ENCODE peak calls at places on chromosomes 7 and 10, in eight cellular contexts. One of them, this sample, is unnamed.

GRCh38 chr10:118668228-118668952 is 72.9 kb upstream of the PRLHR start:
- DNase-seq in tibial nerve: no peak
- DNase-seq in cardiac muscle cell: no peak
- DNase-seq in astrocyte of the spinal cord: no peak
- DNase-seq in fibroblast of mammary gland: no peak
- DNase-seq in GM23248: no peak
- DNase-seq in brain microvascular endothelial cell: no peak
- DNase-seq in body of pancreas: no peak
- DNase-seq in this sample: no peak

GRCh38 chr10:33552290-33552689 is 217.8 kb upstream of the NRP1 start:
- DNase-seq in tibial nerve: no peak
- DNase-seq in cardiac muscle cell: no peak
- DNase-seq in astrocyte of the spinal cord: no peak
- DNase-seq in fibroblast of mammary gland: no peak
- DNase-seq in GM23248: no peak
- DNase-seq in brain microvascular endothelial cell: no peak
- DNase-seq in body of pancreas: no peak
- DNase-seq in this sample: no peak

GRCh38 chr7:139078911-139079310 is 30.6 kb downstream of the ZC3HAV1 start:
- DNase-seq in tibial nerve: no peak
- DNase-seq in cardiac muscle cell: no peak
- DNase-seq in astrocyte of the spinal cord: no peak
- DNase-seq in fibroblast of mammary gland: no peak
- DNase-seq in GM23248: no peak
- DNase-seq in brain microvascular endothelial cell: no peak
- DNase-seq in body of pancreas: no peak
- DNase-seq in this sample: no peak

GRCh38 chr7:17078298-17078697 is 196.5 kb upstream of the AGR3 start:
- DNase-seq in tibial nerve: no peak
- DNase-seq in cardiac muscle cell: no peak
- DNase-seq in astrocyte of the spinal cord: no peak
- DNase-seq in fibroblast of mammary gland: no peak
- DNase-seq in GM23248: no peak
- DNase-seq in brain microvascular endothelial cell: no peak
- DNase-seq in body of pancreas: no peak
- DNase-seq in this sample: no peak

GRCh38 chr10:34771106-34771505 is 44.0 kb downstream of the PARD3 start:
- DNase-seq in tibial nerve: no peak
- DNase-seq in cardiac muscle cell: no peak
- DNase-seq in astrocyte of the spinal cord: no peak
- DNase-seq in fibroblast of mammary gland: no peak
- DNase-seq in GM23248: no peak
- DNase-seq in brain microvascular endothelial cell: no peak
- DNase-seq in body of pancreas: no peak
- DNase-seq in this sample: no peak

GRCh38 chr10:71920540-71921318 is 43.5 kb upstream of the CHST3 start:
- DNase-seq in tibial nerve: no peak
- DNase-seq in cardiac muscle cell: no peak
- DNase-seq in astrocyte of the spinal cord: no peak
- DNase-seq in fibroblast of mammary gland: peak; percentile 37
- DNase-seq in GM23248: peak; percentile 68
- DNase-seq in brain microvascular endothelial cell: peak; percentile 33
- DNase-seq in body of pancreas: no peak
- DNase-seq in this sample: no peak

GRCh38 chr7:98217623-98218582 is 6.7 kb downstream of the BHLHA15 start:
- DNase-seq in tibial nerve: peak; percentile 37
- DNase-seq in cardiac muscle cell: no peak
- DNase-seq in astrocyte of the spinal cord: no peak
- DNase-seq in fibroblast of mammary gland: no peak
- DNase-seq in GM23248: no peak
- DNase-seq in brain microvascular endothelial cell: no peak
- DNase-seq in body of pancreas: peak; percentile 71
- DNase-seq in this sample: no peak

GRCh38 chr10:103852856-103853255 is 2.5 kb downstream of the SH3PXD2A start:
- DNase-seq in tibial nerve: no peak
- DNase-seq in cardiac muscle cell: no peak
- DNase-seq in astrocyte of the spinal cord: no peak
- DNase-seq in fibroblast of mammary gland: peak; percentile 81
- DNase-seq in GM23248: peak; percentile 70
- DNase-seq in brain microvascular endothelial cell: no peak
- DNase-seq in body of pancreas: no peak
- DNase-seq in this sample: no peak

GRCh38 chr10:36248314-36248981 is 606.4 kb upstream of the FZD8 start:
- DNase-seq in tibial nerve: no peak
- DNase-seq in cardiac muscle cell: no peak
- DNase-seq in astrocyte of the spinal cord: no peak
- DNase-seq in fibroblast of mammary gland: peak; percentile 48
- DNase-seq in GM23248: peak; percentile 35
- DNase-seq in brain microvascular endothelial cell: no peak
- DNase-seq in body of pancreas: no peak
- DNase-seq in this sample: no peak

GRCh38 chr7:155214328-155214986 is 83.2 kb upstream of the INSIG1 start:
- DNase-seq in tibial nerve: no peak
- DNase-seq in cardiac muscle cell: no peak
- DNase-seq in astrocyte of the spinal cord: no peak
- DNase-seq in fibroblast of mammary gland: peak; percentile 39
- DNase-seq in GM23248: peak; percentile 87
- DNase-seq in brain microvascular endothelial cell: no peak
- DNase-seq in body of pancreas: peak; percentile 85
- DNase-seq in this sample: no peak

GRCh38 chr7:33686001-33686591 is 219.2 kb upstream of the BMPER start:
- DNase-seq in tibial nerve: no peak
- DNase-seq in cardiac muscle cell: no peak
- DNase-seq in astrocyte of the spinal cord: no peak
- DNase-seq in fibroblast of mammary gland: no peak
- DNase-seq in GM23248: no peak
- DNase-seq in brain microvascular endothelial cell: no peak
- DNase-seq in body of pancreas: no peak
- DNase-seq in this sample: no peak

GRCh38 chr7:2635810-2636701 is 4.3 kb downstream of the TTYH3 start:
- DNase-seq in tibial nerve: no peak
- DNase-seq in cardiac muscle cell: no peak
- DNase-seq in astrocyte of the spinal cord: no peak
- DNase-seq in fibroblast of mammary gland: peak; percentile 73
- DNase-seq in GM23248: no peak
- DNase-seq in brain microvascular endothelial cell: no peak
- DNase-seq in body of pancreas: no peak
- DNase-seq in this sample: no peak

GRCh38 chr7:127578036-127578684 is 7.2 kb downstream of the GCC1 start:
- DNase-seq in tibial nerve: no peak
- DNase-seq in cardiac muscle cell: no peak
- DNase-seq in astrocyte of the spinal cord: peak; percentile 22
- DNase-seq in fibroblast of mammary gland: peak; percentile 81
- DNase-seq in GM23248: peak; percentile 53
- DNase-seq in brain microvascular endothelial cell: peak; percentile 20
- DNase-seq in body of pancreas: no peak
- DNase-seq in this sample: no peak

GRCh38 chr7:16616542-16616941 is 29.0 kb downstream of the ANKMY2 start:
- DNase-seq in tibial nerve: no peak
- DNase-seq in cardiac muscle cell: no peak
- DNase-seq in astrocyte of the spinal cord: no peak
- DNase-seq in fibroblast of mammary gland: no peak
- DNase-seq in GM23248: no peak
- DNase-seq in brain microvascular endothelial cell: no peak
- DNase-seq in body of pancreas: no peak
- DNase-seq in this sample: no peak

GRCh38 chr10:70812814-70813213 is 2.9 kb upstream of the SGPL1 start:
- DNase-seq in tibial nerve: no peak
- DNase-seq in cardiac muscle cell: no peak
- DNase-seq in astrocyte of the spinal cord: no peak
- DNase-seq in fibroblast of mammary gland: no peak
- DNase-seq in GM23248: no peak
- DNase-seq in brain microvascular endothelial cell: no peak
- DNase-seq in body of pancreas: no peak
- DNase-seq in this sample: no peak

GRCh38 chr7:99381664-99382075 is 7.1 kb downstream of the ARPC1B start:
- DNase-seq in tibial nerve: no peak
- DNase-seq in cardiac muscle cell: no peak
- DNase-seq in astrocyte of the spinal cord: no peak
- DNase-seq in fibroblast of mammary gland: no peak
- DNase-seq in GM23248: no peak
- DNase-seq in brain microvascular endothelial cell: no peak
- DNase-seq in body of pancreas: no peak
- DNase-seq in this sample: no peak

GRCh38 chr7:99380032-99380822 is 5.7 kb downstream of the ARPC1B start:
- DNase-seq in tibial nerve: no peak
- DNase-seq in cardiac muscle cell: no peak
- DNase-seq in astrocyte of the spinal cord: peak; percentile 22
- DNase-seq in fibroblast of mammary gland: peak; percentile 88
- DNase-seq in GM23248: peak; percentile 85
- DNase-seq in brain microvascular endothelial cell: peak; percentile 52
- DNase-seq in body of pancreas: no peak
- DNase-seq in this sample: no peak

GRCh38 chr7:99379043-99379577 is 4.6 kb downstream of the ARPC1B start:
- DNase-seq in tibial nerve: peak; percentile 54
- DNase-seq in cardiac muscle cell: no peak
- DNase-seq in astrocyte of the spinal cord: peak; percentile 87
- DNase-seq in fibroblast of mammary gland: peak; percentile 98
- DNase-seq in GM23248: peak; percentile 98
- DNase-seq in brain microvascular endothelial cell: peak; percentile 85
- DNase-seq in body of pancreas: peak; percentile 28
- DNase-seq in this sample: no peak

GRCh38 chr7:99383203-99383602 is 8.7 kb downstream of the ARPC1B start:
- DNase-seq in tibial nerve: no peak
- DNase-seq in cardiac muscle cell: no peak
- DNase-seq in astrocyte of the spinal cord: no peak
- DNase-seq in fibroblast of mammary gland: no peak
- DNase-seq in GM23248: no peak
- DNase-seq in brain microvascular endothelial cell: no peak
- DNase-seq in body of pancreas: no peak
- DNase-seq in this sample: no peak

GRCh38 chr7:99380823-99381663 is 6.5 kb downstream of the ARPC1B start:
- DNase-seq in tibial nerve: no peak
- DNase-seq in cardiac muscle cell: no peak
- DNase-seq in astrocyte of the spinal cord: no peak
- DNase-seq in fibroblast of mammary gland: no peak
- DNase-seq in GM23248: peak; percentile 41
- DNase-seq in brain microvascular endothelial cell: no peak
- DNase-seq in body of pancreas: peak; percentile 21
- DNase-seq in this sample: no peak
- H3K4me3 ChIP-seq in tibial nerve: no peak overlapping the region
- H3K4me3 ChIP-seq in cardiac muscle cell: no peak overlapping the region
- H3K4me3 ChIP-seq in astrocyte of the spinal cord: no peak overlapping the region
- H3K4me3 ChIP-seq in fibroblast of mammary gland: no peak overlapping the region
- H3K4me3 ChIP-seq in GM23248: peak overlapping the region; percentile 55
- H3K4me3 ChIP-seq in brain microvascular endothelial cell: no peak overlapping the region
- H3K4me3 ChIP-seq in body of pancreas: no peak overlapping the region
- H3K4me3 ChIP-seq in this sample: no peak overlapping the region

DNA sequence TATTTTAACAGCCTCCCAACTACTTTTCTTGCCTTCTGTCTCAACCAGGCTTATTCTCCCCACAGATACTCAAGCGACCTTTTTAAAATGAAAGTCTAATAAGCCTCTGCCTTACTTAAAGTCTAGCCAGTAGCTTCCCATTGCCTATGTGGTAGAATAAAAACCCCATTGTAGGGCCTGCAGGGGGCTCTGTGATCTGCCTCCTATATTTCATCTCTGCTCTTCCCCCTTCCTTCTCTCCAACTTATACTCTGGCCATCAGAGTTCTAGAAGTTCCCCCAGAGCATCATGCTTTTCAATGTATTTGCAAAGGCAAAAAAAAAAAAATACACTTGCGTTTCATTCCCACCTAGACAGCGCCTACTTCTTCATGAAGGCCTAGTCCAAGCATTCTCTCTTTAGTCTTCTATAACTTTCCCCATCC is 167.7 kb upstream of the ADO start:
- DNase-seq in tibial nerve: no peak
- DNase-seq in cardiac muscle cell: no peak
- DNase-seq in astrocyte of the spinal cord: no peak
- DNase-seq in fibroblast of mammary gland: no peak
- DNase-seq in GM23248: no peak
- DNase-seq in brain microvascular endothelial cell: no peak
- DNase-seq in body of pancreas: no peak
- DNase-seq in this sample: no peak
- H3K4me3 ChIP-seq in tibial nerve: no peak overlapping the region
- H3K4me3 ChIP-seq in cardiac muscle cell: no peak overlapping the region
- H3K4me3 ChIP-seq in astrocyte of the spinal cord: no peak overlapping the region
- H3K4me3 ChIP-seq in fibroblast of mammary gland: no peak overlapping the region
- H3K4me3 ChIP-seq in GM23248: peak overlapping the region; percentile 25
- H3K4me3 ChIP-seq in brain microvascular endothelial cell: peak overlapping the region; percentile 13
- H3K4me3 ChIP-seq in body of pancreas: no peak overlapping the region
- H3K4me3 ChIP-seq in this sample: no peak overlapping the region

GRCh38 chr10:43398939-43399871 is 9.8 kb downstream of the HNRNPF start:
- DNase-seq in tibial nerve: no peak
- DNase-seq in cardiac muscle cell: no peak
- DNase-seq in astrocyte of the spinal cord: peak; percentile 37
- DNase-seq in fibroblast of mammary gland: peak; percentile 66
- DNase-seq in GM23248: peak; percentile 74
- DNase-seq in brain microvascular endothelial cell: peak; percentile 52
- DNase-seq in body of pancreas: no peak
- DNase-seq in this sample: no peak
- H3K4me3 ChIP-seq in tibial nerve: no peak overlapping the region
- H3K4me3 ChIP-seq in cardiac muscle cell: no peak overlapping the region
- H3K4me3 ChIP-seq in astrocyte of the spinal cord: no peak overlapping the region
- H3K4me3 ChIP-seq in fibroblast of mammary gland: no peak overlapping the region
- H3K4me3 ChIP-seq in GM23248: no peak overlapping the region
- H3K4me3 ChIP-seq in brain microvascular endothelial cell: no peak overlapping the region
- H3K4me3 ChIP-seq in body of pancreas: no peak overlapping the region
- H3K4me3 ChIP-seq in this sample: no peak overlapping the region

GRCh38 chr10:120456626-120457430 is at the start of gene PLPP4:
- DNase-seq in tibial nerve: no peak
- DNase-seq in cardiac muscle cell: peak; percentile 76
- DNase-seq in astrocyte of the spinal cord: peak; percentile 58
- DNase-seq in fibroblast of mammary gland: no peak
- DNase-seq in GM23248: peak; percentile 79
- DNase-seq in brain microvascular endothelial cell: peak; percentile 12
- DNase-seq in body of pancreas: peak; percentile 53
- DNase-seq in this sample: no peak

GRCh38 chr10:120455606-120456005 is 1.4 kb upstream of the PLPP4 start:
- DNase-seq in tibial nerve: no peak
- DNase-seq in cardiac muscle cell: no peak
- DNase-seq in astrocyte of the spinal cord: no peak
- DNase-seq in fibroblast of mammary gland: no peak
- DNase-seq in GM23248: no peak
- DNase-seq in brain microvascular endothelial cell: no peak
- DNase-seq in body of pancreas: no peak
- DNase-seq in this sample: no peak

GRCh38 chr10:120455004-120455403 is 2.0 kb upstream of the PLPP4 start:
- DNase-seq in tibial nerve: no peak
- DNase-seq in cardiac muscle cell: no peak
- DNase-seq in astrocyte of the spinal cord: no peak
- DNase-seq in fibroblast of mammary gland: no peak
- DNase-seq in GM23248: peak; percentile 81
- DNase-seq in brain microvascular endothelial cell: no peak
- DNase-seq in body of pancreas: no peak
- DNase-seq in this sample: no peak

GRCh38 chr10:120457431-120458172 is 575 bp downstream of the PLPP4 start:
- DNase-seq in tibial nerve: no peak
- DNase-seq in cardiac muscle cell: no peak
- DNase-seq in astrocyte of the spinal cord: peak; percentile 22
- DNase-seq in fibroblast of mammary gland: no peak
- DNase-seq in GM23248: peak; percentile 48
- DNase-seq in brain microvascular endothelial cell: no peak
- DNase-seq in body of pancreas: no peak
- DNase-seq in this sample: no peak

DNA sequence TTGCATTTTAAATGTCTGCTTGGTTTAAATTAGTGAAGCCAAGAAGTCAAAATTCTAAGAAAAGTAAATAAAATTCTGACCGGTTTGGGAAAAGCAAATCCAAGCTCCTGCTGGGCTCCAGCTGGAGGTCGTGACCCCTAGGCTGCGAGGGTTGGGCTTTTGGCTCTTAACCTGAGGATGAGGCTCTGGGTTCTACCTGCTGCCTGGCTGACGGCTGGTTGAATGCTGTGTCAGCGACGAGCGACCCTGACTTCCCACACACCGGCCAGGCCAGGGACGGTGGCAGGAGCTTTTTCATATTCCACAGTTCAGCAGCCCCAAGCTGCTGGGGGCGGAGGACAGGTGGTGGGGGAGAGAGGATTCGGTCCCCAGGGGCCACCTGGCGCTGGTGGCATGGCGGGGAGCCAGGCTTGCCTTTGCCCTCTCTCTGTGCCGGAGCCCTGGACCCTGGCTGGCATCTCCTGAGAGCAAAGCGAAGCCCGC is 843 bp upstream of the PLPP4 start:
- DNase-seq in tibial nerve: no peak
- DNase-seq in cardiac muscle cell: no peak
- DNase-seq in astrocyte of the spinal cord: no peak
- DNase-seq in fibroblast of mammary gland: no peak
- DNase-seq in GM23248: no peak
- DNase-seq in brain microvascular endothelial cell: no peak
- DNase-seq in body of pancreas: peak; percentile 9
- DNase-seq in this sample: no peak
- H3K4me3 ChIP-seq in tibial nerve: no peak overlapping the region
- H3K4me3 ChIP-seq in cardiac muscle cell: peak overlapping the region; percentile 52
- H3K4me3 ChIP-seq in astrocyte of the spinal cord: peak overlapping the region; percentile 81
- H3K4me3 ChIP-seq in fibroblast of mammary gland: no peak overlapping the region
- H3K4me3 ChIP-seq in GM23248: peak overlapping the region; percentile 77
- H3K4me3 ChIP-seq in brain microvascular endothelial cell: peak overlapping the region; percentile 72
- H3K4me3 ChIP-seq in body of pancreas: no peak overlapping the region
- H3K4me3 ChIP-seq in this sample: peak overlapping the region; percentile 40